ENCODE peak calls at places on chromosome 9, in six cellular contexts. C is HepG2, K is K562, F is GM12878, V is WTC11, Q is H1. E is an unnamed sample.
A peak's percentile ranks its signal among the peaks of the same experiment; 100 is the strongest.

GRCh38 chr9:90433398-90433890 is 209.2 kb downstream of the DIRAS2 start:
- DNase-seq in C (no peak), F (no peak), K (no peak), Q (peak; percentile 80), V (peak; percentile 91), E (peak; percentile 94)

GRCh38 chr9:85213650-85214607 is 527.8 kb downstream of the AGTPBP1 start:
- DNase-seq in V (peak; percentile 15), Q (peak; percentile 49), F (no peak), C (no peak), K (no peak), E (peak; percentile 45)

GRCh38 chr9:96246267-96246671 is 55.7 kb downstream of the HSD17B3 start:
- DNase-seq in V (no peak), Q (no peak), F (no peak), K (no peak), C (peak; percentile 63), E (no peak)

GRCh38 chr9:107488400-107489143 is 997 bp downstream of the KLF4 start:
- DNase-seq in F (no peak), V (peak; percentile 46), K (no peak), C (no peak), Q (peak; percentile 68), E (peak; percentile 50)

GRCh38 chr9:35820076-35820475 is 5.2 kb upstream of the HINT2 start:
- DNase-seq in V (no peak), C (no peak), Q (no peak), K (no peak), F (no peak), E (no peak)

GRCh38 chr9:110095776-110096175 is 112.2 kb downstream of the C9orf152 start:
- DNase-seq in F (no peak), C (no peak), V (no peak), K (no peak), Q (no peak), E (no peak)

GRCh38 chr9:127940598-127940997 is 2.9 kb upstream of the DPM2 start:
- DNase-seq in Q (no peak), V (no peak), C (no peak), K (peak; percentile 72), F (no peak), E (no peak)

GRCh38 chr9:134215395-134215708 is 51.0 kb upstream of the RNU6ATAC start:
- DNase-seq in F (no peak), Q (no peak), C (no peak), K (no peak), V (no peak), E (no peak)

GRCh38 chr9:22036866-22037626 is 27.9 kb upstream of the CDKN2B start:
- DNase-seq in K (no peak), Q (no peak), C (no peak), V (no peak), F (no peak), E (no peak)

GRCh38 chr9:134533850-134534585 is 107.6 kb upstream of the COL5A1 start:
- DNase-seq in C (no peak), K (no peak), V (no peak), Q (no peak), F (no peak), E (no peak)

GRCh38 chr9:73683862-73684591 is 532.4 kb downstream of the ANXA1 start:
- DNase-seq in Q (no peak), K (no peak), V (no peak), C (peak; percentile 55), F (no peak), E (peak; percentile 82)

GRCh38 chr9:34059231-34059720 is 10.6 kb upstream of the UBAP2 start:
- DNase-seq in K (no peak), V (no peak), C (no peak), F (no peak), Q (no peak), E (no peak)

GRCh38 chr9:117247271-117247670 is 167.6 kb downstream of the ASTN2 start:
- DNase-seq in C (peak; percentile 2), V (no peak), K (no peak), Q (no peak), F (no peak), E (peak; percentile 67)

GRCh38 chr9:18743976-18744375 is 270.0 kb downstream of the ADAMTSL1 start:
- DNase-seq in K (no peak), Q (no peak), F (no peak), V (no peak), C (no peak), E (no peak)

GRCh38 chr9:12813960-12814876 is 39.4 kb downstream of the LURAP1L start:
- DNase-seq in Q (no peak), F (no peak), C (peak; percentile 92), K (no peak), V (no peak), E (no peak)

GRCh38 chr9:26264709-26265601 is 586.7 kb upstream of the TUSC1 start:
- DNase-seq in Q (no peak), K (no peak), V (no peak), C (no peak), F (no peak), E (no peak)

GRCh38 chr9:127170652-127171051 is 48.2 kb upstream of the ANGPTL2 start:
- DNase-seq in K (no peak), C (no peak), V (peak; percentile 4), Q (no peak), F (peak; percentile 68), E (no peak)

GRCh38 chr9:134399435-134400056 is 73.3 kb downstream of the RXRA start:
- DNase-seq in V (no peak), K (peak; percentile 57), F (no peak), C (no peak), Q (no peak), E (peak; percentile 55)

GRCh38 chr9:125897481-125897880 is 150.3 kb downstream of the PBX3 start:
- DNase-seq in K (no peak), V (no peak), Q (no peak), F (no peak), C (no peak), E (no peak)

DNA sequence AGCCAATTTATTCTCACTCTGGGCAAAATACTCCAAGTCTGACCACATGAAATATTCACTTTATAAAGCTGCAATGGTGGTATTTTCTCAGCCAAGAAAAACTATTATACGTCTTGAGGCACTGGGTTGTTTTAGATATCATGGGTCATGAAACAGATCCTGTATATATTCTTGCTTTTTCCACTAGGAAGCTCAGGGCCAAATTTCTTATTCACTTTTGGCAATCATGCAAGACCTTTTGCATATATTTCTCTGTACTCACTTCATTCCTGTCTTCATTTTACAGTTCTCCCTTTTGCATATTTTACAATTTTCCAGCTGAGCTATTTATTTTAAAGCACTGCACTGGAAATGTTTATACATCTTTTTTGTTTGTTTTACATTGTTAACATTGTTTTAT is 49.8 kb downstream of the GABBR2 start:
- DNase-seq in C (no peak), V (no peak), K (no peak), F (no peak), Q (no peak), E (no peak)
- TF ChIP-seq CREB1 in C (no peak), V (no peak), K (no peak), F (no peak), Q (no peak), E (no peak)

DNA sequence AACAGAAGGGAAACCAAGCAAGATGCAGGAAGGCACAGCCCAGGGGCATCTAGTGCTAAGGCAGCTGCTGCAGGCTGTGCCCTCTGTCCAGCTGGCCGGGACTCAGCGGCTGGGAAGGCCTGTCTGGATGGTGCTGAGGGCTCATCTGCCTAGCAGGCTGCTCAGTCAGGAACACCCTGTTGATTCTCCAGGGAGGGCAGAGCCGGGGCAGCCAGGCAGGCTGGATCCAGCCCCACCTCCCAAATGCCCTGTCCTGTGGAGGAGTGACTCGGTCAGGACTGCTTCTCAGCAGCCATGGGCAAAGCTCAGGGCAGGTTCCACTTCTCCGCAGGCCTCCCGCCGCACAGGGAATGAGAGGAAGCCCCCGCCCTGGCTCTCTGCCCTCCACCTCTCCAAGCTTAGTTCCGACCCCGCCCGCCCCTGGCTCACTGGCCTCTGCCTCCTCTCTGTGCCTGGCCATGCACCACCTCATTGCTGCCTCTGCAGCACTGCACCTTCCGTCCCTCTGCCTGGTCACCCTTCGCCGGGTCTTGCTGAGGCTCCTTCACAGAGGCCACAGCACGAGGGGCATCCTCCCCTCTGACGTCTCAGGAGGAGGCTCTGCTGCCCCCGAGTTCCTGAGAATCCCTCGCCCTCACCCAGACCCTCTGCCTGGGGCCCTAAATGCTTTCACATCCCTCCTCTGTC is 7.6 kb upstream of the LCN9 start:
- DNase-seq in C (no peak), Q (no peak), F (no peak), V (no peak), K (no peak), E (no peak)
- TF ChIP-seq CREB1 in C (no peak), Q (no peak), F (no peak), V (no peak), K (no peak), E (no peak)

GRCh38 chr9:3240651-3241268 is 285.0 kb downstream of the RFX3 start:
- DNase-seq in K (peak; percentile 19), Q (peak; percentile 74), C (peak; percentile 60), V (peak; percentile 77), F (peak; percentile 35), E (peak; percentile 89)
- TF ChIP-seq CREB1 in K (no peak), Q (peak; percentile 41), C (no peak), V (no peak), F (no peak), E (no peak)

DNA sequence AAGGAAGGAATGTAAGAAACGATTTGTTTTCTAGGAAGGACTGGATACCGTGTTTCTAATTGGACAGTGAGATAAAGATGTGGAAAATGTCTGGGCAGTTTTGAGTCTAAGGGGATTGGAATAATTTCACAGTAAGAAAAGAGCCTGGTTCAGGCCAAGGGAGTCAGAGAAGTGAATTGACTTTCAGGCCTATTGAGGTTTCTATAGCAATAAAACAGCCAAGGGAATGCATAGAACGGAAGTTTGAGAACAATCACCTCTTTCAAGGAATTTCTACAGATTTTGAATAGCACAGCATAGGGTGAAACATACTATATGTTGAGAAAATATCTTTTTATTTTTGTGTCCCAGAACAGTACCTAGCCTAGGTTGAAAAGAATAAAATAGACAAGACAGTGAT is 271.6 kb upstream of the TRPM3 start:
- DNase-seq in C (no peak), F (no peak), Q (no peak), V (no peak), K (no peak), E (no peak)
- TF ChIP-seq CREB1 in C (no peak), F (no peak), Q (no peak), V (no peak), K (no peak), E (no peak)

DNA sequence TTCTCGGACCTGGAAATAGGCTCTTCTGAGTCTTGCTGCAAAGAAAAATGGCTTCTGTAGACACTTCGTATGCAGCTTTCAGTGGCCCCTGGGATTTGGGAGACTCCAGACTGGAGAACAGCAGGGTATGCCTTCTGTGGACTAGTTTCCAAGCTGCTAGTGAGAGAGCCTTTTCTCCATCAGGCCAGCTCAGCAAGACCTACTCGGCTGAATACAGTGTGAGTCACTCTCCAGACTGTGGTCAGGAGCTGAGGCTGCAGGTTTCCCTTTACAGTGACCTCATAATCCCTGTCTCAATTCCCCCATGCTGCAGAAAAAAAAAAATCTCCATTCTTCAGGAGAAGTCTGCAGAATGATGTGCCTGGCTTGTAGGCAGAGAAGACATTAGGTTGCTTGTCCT is 78.1 kb upstream of the TNFSF8 start:
- DNase-seq in F (no peak), Q (no peak), K (no peak), C (no peak), V (no peak), E (no peak)
- TF ChIP-seq CREB1 in F (no peak), Q (no peak), K (no peak), C (no peak), V (no peak), E (no peak)

E was measured in GM23338.